ENCODE peak calls at places on chromosome 6, in ten cellular contexts. One of them, this sample, is unnamed.

GRCh38 chr6:63795006-63795405 is 159.4 kb downstream of the PHF3 start:
- DNase-seq in endothelial cell of umbilical vein: no peak
- DNase-seq in DND-41: no peak
- DNase-seq in small intestine: no peak
- DNase-seq in heart right ventricle: no peak
- DNase-seq in lung: no peak
- DNase-seq in endodermal cell: no peak
- DNase-seq in naive thymus-derived CD4-positive, alpha-beta T cell: no peak
- DNase-seq in gastrocnemius medialis: no peak
- DNase-seq in H9: no peak
- DNase-seq in this sample: no peak

GRCh38 chr6:73152998-73153757 is 72.1 kb downstream of the KHDC1L start:
- DNase-seq in endothelial cell of umbilical vein: no peak
- DNase-seq in DND-41: no peak
- DNase-seq in small intestine: no peak
- DNase-seq in heart right ventricle: no peak
- DNase-seq in lung: no peak
- DNase-seq in endodermal cell: no peak
- DNase-seq in naive thymus-derived CD4-positive, alpha-beta T cell: no peak
- DNase-seq in gastrocnemius medialis: no peak
- DNase-seq in H9: no peak
- DNase-seq in this sample: no peak

GRCh38 chr6:11732036-11732545 is 46.5 kb downstream of the ADTRP start:
- DNase-seq in endothelial cell of umbilical vein: no peak
- DNase-seq in DND-41: no peak
- DNase-seq in small intestine: no peak
- DNase-seq in heart right ventricle: peak
- DNase-seq in lung: peak
- DNase-seq in endodermal cell: no peak
- DNase-seq in naive thymus-derived CD4-positive, alpha-beta T cell: no peak
- DNase-seq in gastrocnemius medialis: peak
- DNase-seq in H9: no peak
- DNase-seq in this sample: no peak

GRCh38 chr6:165231581-165232276 is 77.7 kb downstream of the C6orf118 start:
- DNase-seq in endothelial cell of umbilical vein: no peak
- DNase-seq in DND-41: peak
- DNase-seq in small intestine: no peak
- DNase-seq in heart right ventricle: no peak
- DNase-seq in lung: no peak
- DNase-seq in endodermal cell: peak
- DNase-seq in naive thymus-derived CD4-positive, alpha-beta T cell: no peak
- DNase-seq in gastrocnemius medialis: peak
- DNase-seq in H9: no peak
- DNase-seq in this sample: peak

GRCh38 chr6:21115111-21115510 is 478.4 kb upstream of the SOX4 start:
- DNase-seq in endothelial cell of umbilical vein: peak
- DNase-seq in DND-41: no peak
- DNase-seq in small intestine: no peak
- DNase-seq in heart right ventricle: no peak
- DNase-seq in lung: no peak
- DNase-seq in endodermal cell: no peak
- DNase-seq in naive thymus-derived CD4-positive, alpha-beta T cell: no peak
- DNase-seq in gastrocnemius medialis: no peak
- DNase-seq in H9: no peak
- DNase-seq in this sample: no peak

GRCh38 chr6:2502998-2503674 is 247.6 kb downstream of the MYLK4 start:
- DNase-seq in endothelial cell of umbilical vein: no peak
- DNase-seq in DND-41: no peak
- DNase-seq in small intestine: no peak
- DNase-seq in heart right ventricle: no peak
- DNase-seq in lung: no peak
- DNase-seq in endodermal cell: no peak
- DNase-seq in naive thymus-derived CD4-positive, alpha-beta T cell: no peak
- DNase-seq in gastrocnemius medialis: no peak
- DNase-seq in H9: no peak
- DNase-seq in this sample: no peak

GRCh38 chr6:56542367-56543331 is 100.0 kb downstream of the DST start:
- DNase-seq in endothelial cell of umbilical vein: peak
- DNase-seq in DND-41: no peak
- DNase-seq in small intestine: peak
- DNase-seq in heart right ventricle: peak
- DNase-seq in lung: peak
- DNase-seq in endodermal cell: peak
- DNase-seq in naive thymus-derived CD4-positive, alpha-beta T cell: peak
- DNase-seq in gastrocnemius medialis: peak
- DNase-seq in H9: peak
- DNase-seq in this sample: no peak

GRCh38 chr6:126723541-126724170 is 383.7 kb downstream of the CENPW start:
- DNase-seq in endothelial cell of umbilical vein: peak
- DNase-seq in DND-41: no peak
- DNase-seq in small intestine: no peak
- DNase-seq in heart right ventricle: no peak
- DNase-seq in lung: no peak
- DNase-seq in endodermal cell: no peak
- DNase-seq in naive thymus-derived CD4-positive, alpha-beta T cell: no peak
- DNase-seq in gastrocnemius medialis: no peak
- DNase-seq in H9: no peak
- DNase-seq in this sample: no peak

GRCh38 chr6:148968636-148969270 is 221.9 kb downstream of the UST start:
- DNase-seq in endothelial cell of umbilical vein: no peak
- DNase-seq in DND-41: no peak
- DNase-seq in small intestine: no peak
- DNase-seq in heart right ventricle: no peak
- DNase-seq in lung: no peak
- DNase-seq in endodermal cell: no peak
- DNase-seq in naive thymus-derived CD4-positive, alpha-beta T cell: no peak
- DNase-seq in gastrocnemius medialis: no peak
- DNase-seq in H9: no peak
- DNase-seq in this sample: no peak

GRCh38 chr6:148972481-148972880 is 225.7 kb downstream of the UST start:
- DNase-seq in endothelial cell of umbilical vein: peak
- DNase-seq in DND-41: peak
- DNase-seq in small intestine: peak
- DNase-seq in heart right ventricle: no peak
- DNase-seq in lung: no peak
- DNase-seq in endodermal cell: peak
- DNase-seq in naive thymus-derived CD4-positive, alpha-beta T cell: no peak
- DNase-seq in gastrocnemius medialis: peak
- DNase-seq in H9: peak
- DNase-seq in this sample: peak

GRCh38 chr6:148969679-148970078 is 222.8 kb downstream of the UST start:
- DNase-seq in endothelial cell of umbilical vein: no peak
- DNase-seq in DND-41: no peak
- DNase-seq in small intestine: no peak
- DNase-seq in heart right ventricle: peak
- DNase-seq in lung: no peak
- DNase-seq in endodermal cell: no peak
- DNase-seq in naive thymus-derived CD4-positive, alpha-beta T cell: no peak
- DNase-seq in gastrocnemius medialis: peak
- DNase-seq in H9: no peak
- DNase-seq in this sample: no peak

GRCh38 chr6:148969271-148969666 is 222.4 kb downstream of the UST start:
- DNase-seq in endothelial cell of umbilical vein: no peak
- DNase-seq in DND-41: no peak
- DNase-seq in small intestine: no peak
- DNase-seq in heart right ventricle: no peak
- DNase-seq in lung: no peak
- DNase-seq in endodermal cell: no peak
- DNase-seq in naive thymus-derived CD4-positive, alpha-beta T cell: no peak
- DNase-seq in gastrocnemius medialis: no peak
- DNase-seq in H9: no peak
- DNase-seq in this sample: no peak

GRCh38 chr6:148971027-148971927 is 224.4 kb downstream of the UST start:
- DNase-seq in endothelial cell of umbilical vein: no peak
- DNase-seq in DND-41: no peak
- DNase-seq in small intestine: no peak
- DNase-seq in heart right ventricle: no peak
- DNase-seq in lung: no peak
- DNase-seq in endodermal cell: no peak
- DNase-seq in naive thymus-derived CD4-positive, alpha-beta T cell: no peak
- DNase-seq in gastrocnemius medialis: no peak
- DNase-seq in H9: no peak
- DNase-seq in this sample: no peak
- H3K27ac ChIP-seq in endothelial cell of umbilical vein: no peak
- H3K27ac ChIP-seq in DND-41: no peak
- H3K27ac ChIP-seq in small intestine: no peak
- H3K27ac ChIP-seq in heart right ventricle: no peak
- H3K27ac ChIP-seq in lung: no peak
- H3K27ac ChIP-seq in endodermal cell: no peak
- H3K27ac ChIP-seq in naive thymus-derived CD4-positive, alpha-beta T cell: no peak
- H3K27ac ChIP-seq in gastrocnemius medialis: no peak
- H3K27ac ChIP-seq in H9: no peak
- H3K27ac ChIP-seq in this sample: no peak

GRCh38 chr6:9646346-9647042 is 768.4 kb downstream of the TFAP2A start:
- DNase-seq in endothelial cell of umbilical vein: peak
- DNase-seq in DND-41: no peak
- DNase-seq in small intestine: no peak
- DNase-seq in heart right ventricle: no peak
- DNase-seq in lung: peak
- DNase-seq in endodermal cell: no peak
- DNase-seq in naive thymus-derived CD4-positive, alpha-beta T cell: no peak
- DNase-seq in gastrocnemius medialis: no peak
- DNase-seq in H9: no peak
- DNase-seq in this sample: no peak

GRCh38 chr6:9647043-9647520 is 767.8 kb downstream of the TFAP2A start:
- DNase-seq in endothelial cell of umbilical vein: no peak
- DNase-seq in DND-41: no peak
- DNase-seq in small intestine: no peak
- DNase-seq in heart right ventricle: no peak
- DNase-seq in lung: no peak
- DNase-seq in endodermal cell: no peak
- DNase-seq in naive thymus-derived CD4-positive, alpha-beta T cell: no peak
- DNase-seq in gastrocnemius medialis: no peak
- DNase-seq in H9: no peak
- DNase-seq in this sample: no peak

DNA sequence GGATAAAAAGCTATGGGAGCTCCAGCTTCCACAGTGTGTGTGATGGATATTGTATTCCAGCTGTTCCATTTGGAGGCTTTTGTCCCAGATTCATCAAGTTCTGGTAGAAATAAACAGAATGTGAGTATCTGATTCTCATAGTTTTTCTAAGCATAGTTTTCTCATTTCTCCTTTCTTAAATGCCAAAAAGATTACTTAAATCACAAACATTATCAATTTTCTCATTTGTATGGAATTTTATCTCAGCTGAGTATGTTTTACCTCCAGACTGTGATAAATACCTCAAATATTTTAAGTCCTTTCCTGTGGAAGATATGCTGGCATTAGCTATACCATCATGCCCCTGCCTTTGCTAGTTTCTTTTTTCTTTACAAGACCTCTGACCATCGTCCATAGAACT is 767.3 kb downstream of the TFAP2A start:
- DNase-seq in endothelial cell of umbilical vein: peak
- DNase-seq in DND-41: no peak
- DNase-seq in small intestine: no peak
- DNase-seq in heart right ventricle: no peak
- DNase-seq in lung: no peak
- DNase-seq in endodermal cell: no peak
- DNase-seq in naive thymus-derived CD4-positive, alpha-beta T cell: no peak
- DNase-seq in gastrocnemius medialis: no peak
- DNase-seq in H9: no peak
- DNase-seq in this sample: no peak
- H3K27ac ChIP-seq in endothelial cell of umbilical vein: peak
- H3K27ac ChIP-seq in DND-41: no peak
- H3K27ac ChIP-seq in small intestine: no peak
- H3K27ac ChIP-seq in heart right ventricle: no peak
- H3K27ac ChIP-seq in lung: no peak
- H3K27ac ChIP-seq in endodermal cell: no peak
- H3K27ac ChIP-seq in naive thymus-derived CD4-positive, alpha-beta T cell: no peak
- H3K27ac ChIP-seq in gastrocnemius medialis: no peak
- H3K27ac ChIP-seq in H9: no peak
- H3K27ac ChIP-seq in this sample: no peak

GRCh38 chr6:111949546-111949945 is 76.3 kb upstream of the FYN start:
- DNase-seq in endothelial cell of umbilical vein: no peak
- DNase-seq in DND-41: no peak
- DNase-seq in small intestine: no peak
- DNase-seq in heart right ventricle: no peak
- DNase-seq in lung: no peak
- DNase-seq in endodermal cell: peak
- DNase-seq in naive thymus-derived CD4-positive, alpha-beta T cell: no peak
- DNase-seq in gastrocnemius medialis: no peak
- DNase-seq in H9: peak
- DNase-seq in this sample: no peak

GRCh38 chr6:111952821-111953535 is 79.7 kb upstream of the FYN start:
- DNase-seq in endothelial cell of umbilical vein: no peak
- DNase-seq in DND-41: no peak
- DNase-seq in small intestine: no peak
- DNase-seq in heart right ventricle: no peak
- DNase-seq in lung: no peak
- DNase-seq in endodermal cell: no peak
- DNase-seq in naive thymus-derived CD4-positive, alpha-beta T cell: no peak
- DNase-seq in gastrocnemius medialis: no peak
- DNase-seq in H9: no peak
- DNase-seq in this sample: no peak

GRCh38 chr6:111950661-111951426 is 77.6 kb upstream of the FYN start:
- DNase-seq in endothelial cell of umbilical vein: no peak
- DNase-seq in DND-41: no peak
- DNase-seq in small intestine: no peak
- DNase-seq in heart right ventricle: peak
- DNase-seq in lung: no peak
- DNase-seq in endodermal cell: no peak
- DNase-seq in naive thymus-derived CD4-positive, alpha-beta T cell: no peak
- DNase-seq in gastrocnemius medialis: no peak
- DNase-seq in H9: no peak
- DNase-seq in this sample: no peak

GRCh38 chr6:111951439-111952140 is 78.3 kb upstream of the FYN start:
- DNase-seq in endothelial cell of umbilical vein: peak
- DNase-seq in DND-41: no peak
- DNase-seq in small intestine: no peak
- DNase-seq in heart right ventricle: no peak
- DNase-seq in lung: no peak
- DNase-seq in endodermal cell: no peak
- DNase-seq in naive thymus-derived CD4-positive, alpha-beta T cell: no peak
- DNase-seq in gastrocnemius medialis: no peak
- DNase-seq in H9: no peak
- DNase-seq in this sample: no peak

DNA sequence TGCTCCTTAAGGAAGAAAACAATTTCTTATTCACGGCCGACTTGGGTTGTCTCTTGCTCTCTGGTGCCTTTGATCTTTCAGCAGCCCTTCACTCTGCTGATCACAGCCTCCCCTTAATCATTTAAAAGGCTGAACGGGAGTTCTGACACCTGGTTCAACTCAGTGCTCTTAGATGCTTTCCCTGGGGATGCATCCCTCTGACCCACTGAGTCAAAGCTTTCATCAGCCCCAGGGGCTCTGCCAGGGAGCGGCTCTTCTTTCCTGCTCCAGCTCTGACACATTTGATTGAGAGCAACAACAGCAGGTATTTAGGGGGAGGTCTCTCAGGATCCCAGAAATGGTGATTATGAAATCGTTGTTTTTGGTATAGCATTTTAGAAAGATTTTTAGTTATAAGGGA is 79.1 kb upstream of the FYN start:
- DNase-seq in endothelial cell of umbilical vein: no peak
- DNase-seq in DND-41: no peak
- DNase-seq in small intestine: no peak
- DNase-seq in heart right ventricle: no peak
- DNase-seq in lung: no peak
- DNase-seq in endodermal cell: no peak
- DNase-seq in naive thymus-derived CD4-positive, alpha-beta T cell: no peak
- DNase-seq in gastrocnemius medialis: no peak
- DNase-seq in H9: no peak
- DNase-seq in this sample: no peak
- H3K27ac ChIP-seq in endothelial cell of umbilical vein: no peak
- H3K27ac ChIP-seq in DND-41: no peak
- H3K27ac ChIP-seq in small intestine: no peak
- H3K27ac ChIP-seq in heart right ventricle: no peak
- H3K27ac ChIP-seq in lung: no peak
- H3K27ac ChIP-seq in endodermal cell: no peak
- H3K27ac ChIP-seq in naive thymus-derived CD4-positive, alpha-beta T cell: no peak
- H3K27ac ChIP-seq in gastrocnemius medialis: no peak
- H3K27ac ChIP-seq in H9: no peak
- H3K27ac ChIP-seq in this sample: no peak

DNA sequence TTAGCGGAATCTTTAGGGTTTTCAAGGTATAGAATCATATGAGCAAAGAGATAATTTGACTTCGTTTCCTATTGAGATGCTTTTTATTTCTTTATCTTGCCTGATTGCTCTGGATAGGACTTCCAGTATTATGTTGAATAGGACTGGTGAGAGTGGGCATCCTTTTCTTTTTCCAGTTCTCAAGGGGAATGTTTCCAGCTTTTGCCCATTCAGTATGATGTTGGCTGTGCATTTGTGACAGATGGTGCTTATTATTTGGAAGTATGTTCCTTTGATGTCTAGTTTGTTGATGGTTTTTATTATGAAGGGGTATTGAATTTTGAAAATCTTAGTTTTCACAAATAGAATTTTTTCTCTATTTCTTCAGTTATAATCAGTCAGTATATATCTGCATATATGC is 656.6 kb upstream of the MAP3K7 start:
- DNase-seq in endothelial cell of umbilical vein: no peak
- DNase-seq in DND-41: no peak
- DNase-seq in small intestine: no peak
- DNase-seq in heart right ventricle: no peak
- DNase-seq in lung: no peak
- DNase-seq in endodermal cell: no peak
- DNase-seq in naive thymus-derived CD4-positive, alpha-beta T cell: no peak
- DNase-seq in gastrocnemius medialis: no peak
- DNase-seq in H9: no peak
- DNase-seq in this sample: no peak
- H3K27ac ChIP-seq in endothelial cell of umbilical vein: no peak
- H3K27ac ChIP-seq in DND-41: no peak
- H3K27ac ChIP-seq in small intestine: no peak
- H3K27ac ChIP-seq in heart right ventricle: no peak
- H3K27ac ChIP-seq in lung: no peak
- H3K27ac ChIP-seq in endodermal cell: no peak
- H3K27ac ChIP-seq in naive thymus-derived CD4-positive, alpha-beta T cell: no peak
- H3K27ac ChIP-seq in gastrocnemius medialis: no peak
- H3K27ac ChIP-seq in H9: no peak
- H3K27ac ChIP-seq in this sample: no peak

This sample was measured in OCI-LY7.